ENCODE peak calls at places on chromosomes 2 and 18, in four cellular contexts. G, L, U and H are unnamed samples.

GRCh38 chr18:47754311-47755101 is 176.0 kb downstream of the SMAD2 start:
- DNase-seq in G (peak; percentile 56), L (no peak), U (peak; percentile 76), H (peak; percentile 64)

GRCh38 chr2:54599914-54600313 is 123.5 kb upstream of the EML6 start:
- DNase-seq in G (no peak), L (no peak), U (peak; percentile 77), H (no peak)

GRCh38 chr18:77062518-77063003 is 70.0 kb downstream of the MBP start:
- DNase-seq in G (peak; percentile 70), L (peak; percentile 82), U (no peak), H (no peak)

GRCh38 chr18:42053188-42053781 is 98.3 kb downstream of the PIK3C3 start:
- DNase-seq in G (peak; percentile 75), L (peak; percentile 4), U (peak; percentile 23), H (no peak)

GRCh38 chr2:7634370-7634769 is 717.2 kb downstream of the RNF144A start:
- DNase-seq in G (no peak), L (no peak), U (no peak), H (no peak)

GRCh38 chr2:173657996-173658717 is 303.5 kb downstream of the CDCA7 start:
- DNase-seq in G (no peak), L (no peak), U (no peak), H (no peak)

GRCh38 chr18:48959921-48960920 is 9.5 kb upstream of the SMAD7 start:
- DNase-seq in G (no peak), L (no peak), U (no peak), H (no peak)

GRCh38 chr18:50194623-50195532 is at the start of gene MYO5B:
- DNase-seq in G (peak; percentile 48), L (no peak), U (peak; percentile 81), H (peak; percentile 75)

GRCh38 chr2:178238144-178238521 is 43.8 kb downstream of the OSBPL6 start:
- DNase-seq in G (no peak), L (no peak), U (no peak), H (no peak)

GRCh38 chr2:201546576-201546975 is 95.0 kb downstream of the STRADB start:
- DNase-seq in G (no peak), L (no peak), U (no peak), H (no peak)

GRCh38 chr2:52414596-52414995 is 1353.0 kb upstream of the CHAC2 start:
- DNase-seq in G (no peak), L (no peak), U (no peak), H (no peak)

GRCh38 chr2:70959271-70959761 is 19.1 kb upstream of the ANKRD53 start:
- DNase-seq in G (no peak), L (no peak), U (no peak), H (no peak)

GRCh38 chr2:233129351-233129978 is 69.3 kb downstream of the INPP5D start:
- DNase-seq in G (no peak), L (no peak), U (no peak), H (no peak)

GRCh38 chr2:182717451-182718215 is 1.6 kb downstream of the DNAJC10 start:
- DNase-seq in G (no peak), L (no peak), U (no peak), H (no peak)

GRCh38 chr2:62665446-62665845 is 40.1 kb upstream of the EHBP1 start:
- DNase-seq in G (no peak), L (no peak), U (no peak), H (no peak)

GRCh38 chr2:17851731-17852585 is 26.5 kb upstream of the KCNS3 start:
- DNase-seq in G (peak; percentile 35), L (no peak), U (peak; percentile 53), H (peak; percentile 56)

GRCh38 chr2:23286031-23286764 is 98.8 kb upstream of the KLHL29 start:
- DNase-seq in G (no peak), L (no peak), U (no peak), H (no peak)

GRCh38 chr2:23289671-23290070 is 95.3 kb upstream of the KLHL29 start:
- DNase-seq in G (no peak), L (no peak), U (no peak), H (no peak)

GRCh38 chr2:23287250-23287704 is 97.7 kb upstream of the KLHL29 start:
- DNase-seq in G (no peak), L (no peak), U (no peak), H (no peak)

GRCh38 chr2:23285076-23285795 is 99.7 kb upstream of the KLHL29 start:
- DNase-seq in G (no peak), L (no peak), U (no peak), H (no peak)

GRCh38 chr2:23286765-23287155 is 98.2 kb upstream of the KLHL29 start:
- DNase-seq in G (no peak), L (no peak), U (no peak), H (no peak)
- TF ChIP-seq SPI1 in G (no peak), L (no peak), U (no peak), H (no peak)

DNA sequence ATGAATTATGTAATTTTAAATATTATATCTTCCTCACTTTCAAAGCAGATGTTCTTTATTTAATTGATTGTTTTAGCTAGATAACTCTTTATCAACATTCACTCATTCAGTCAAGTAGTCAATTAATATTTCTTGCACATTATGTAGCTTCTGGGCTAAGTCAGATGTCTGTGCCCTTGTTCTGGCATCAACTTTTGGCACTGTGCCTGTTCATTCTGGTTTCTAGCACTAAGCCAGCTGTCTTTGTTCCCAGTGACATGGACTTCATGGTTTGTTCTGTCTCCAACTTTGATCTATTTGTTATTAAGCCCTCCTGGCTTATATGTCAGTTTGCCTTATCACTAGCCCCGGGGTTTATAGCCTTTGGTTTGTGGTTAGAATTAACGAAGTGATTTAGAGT is 247.9 kb upstream of the SYT4 start:
- DNase-seq in G (no peak), L (no peak), U (no peak), H (no peak)
- TF ChIP-seq SPI1 in G (no peak), L (no peak), U (no peak), H (no peak)

DNA sequence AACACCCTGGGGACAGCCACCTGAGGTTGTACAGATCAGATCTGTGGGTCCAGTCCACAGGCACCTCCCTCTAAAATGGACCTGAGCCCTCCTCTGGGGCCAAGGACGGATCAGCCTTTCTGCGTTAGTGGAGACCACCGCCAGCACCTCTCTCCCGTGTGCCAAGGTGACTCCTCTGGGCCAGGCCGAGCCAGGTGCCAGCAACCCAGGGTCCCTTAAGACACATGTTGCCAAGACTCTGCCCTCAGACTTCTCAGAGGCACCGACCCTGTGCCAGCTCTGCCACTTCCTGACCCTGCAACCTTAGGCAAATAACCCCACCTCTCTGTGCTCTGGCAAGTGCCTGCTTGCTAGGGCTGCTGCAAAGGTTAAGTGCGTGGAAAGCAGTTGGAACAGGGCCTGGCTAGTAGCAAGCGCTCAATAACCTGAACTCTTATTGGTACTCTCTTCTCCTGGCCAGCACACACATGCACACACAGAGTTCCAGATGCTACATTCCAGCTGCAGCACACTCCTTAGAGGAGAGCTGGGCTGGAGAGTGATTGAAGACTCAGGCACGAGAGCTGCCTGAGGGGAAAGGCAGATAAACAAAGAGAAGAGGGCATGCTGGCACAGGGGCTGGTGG is 105.6 kb downstream of the TNS1 start:
- DNase-seq in G (no peak), L (no peak), U (no peak), H (no peak)
- TF ChIP-seq SPI1 in G (no peak), L (no peak), U (no peak), H (no peak)

GRCh38 chr18:66138642-66139041 is 387.8 kb downstream of the CDH7 start:
- DNase-seq in G (no peak), L (no peak), U (no peak), H (no peak)
- TF ChIP-seq SPI1 in G (no peak), L (no peak), U (no peak), H (no peak)

GRCh38 chr2:128305555-128306080 is 13.1 kb downstream of the HS6ST1 start:
- DNase-seq in G (no peak), L (no peak), U (peak; percentile 42), H (peak; percentile 56)
- TF ChIP-seq SPI1 in G (no peak), L (no peak), U (no peak), H (no peak)